ENCODE peak calls at places on chromosomes 5 and 9, in four cellular contexts. L is ovary, N is body of pancreas, C is heart right ventricle. E is an unnamed sample. For H3K36me3, the result is how much of the 10 kb centered on the place peaks cover.

GRCh38 chr5:96235008-96235910 is 197.8 kb downstream of the PCSK1 start:
- DNase-seq in L (no peak), N (no peak), C (no peak), E (no peak)

GRCh38 chr9:93065321-93065720 is 6.8 kb downstream of the SUSD3 start:
- DNase-seq in L (no peak), N (no peak), C (no peak), E (no peak)

GRCh38 chr5:78001198-78001597 is 225.1 kb upstream of the TBCA start:
- DNase-seq in L (no peak), N (no peak), C (no peak), E (no peak)

GRCh38 chr5:149865746-149866145 is 78.8 kb downstream of the PDE6A start:
- DNase-seq in L (no peak), N (no peak), C (no peak), E (no peak)

GRCh38 chr5:142192296-142192695 is 83.7 kb downstream of the NDFIP1 start:
- DNase-seq in L (no peak), N (no peak), C (no peak), E (no peak)

GRCh38 chr5:107147584-107147983 is 523.2 kb downstream of the EFNA5 start:
- DNase-seq in L (no peak), N (no peak), C (no peak), E (no peak)

GRCh38 chr9:93657331-93658111 is 81.1 kb downstream of the PHF2 start:
- DNase-seq in L (peak), N (peak), C (peak), E (no peak)

GRCh38 chr9:34862043-34862442 is 96.0 kb upstream of the PHF24 start:
- DNase-seq in L (no peak), N (no peak), C (no peak), E (no peak)

GRCh38 chr9:98727428-98727827 is 18.7 kb upstream of the GABBR2 start:
- DNase-seq in L (no peak), N (no peak), C (no peak), E (no peak)

GRCh38 chr5:54385994-54386393 is 69.5 kb upstream of the HSPB3 start:
- DNase-seq in L (no peak), N (no peak), C (no peak), E (no peak)

GRCh38 chr5:98771389-98772109 is 1.9 kb upstream of the RGMB start:
- DNase-seq in L (peak), N (peak), C (no peak), E (peak)

GRCh38 chr5:50963647-50964584 is 297.5 kb downstream of the PARP8 start:
- DNase-seq in L (no peak), N (no peak), C (no peak), E (no peak)

DNA sequence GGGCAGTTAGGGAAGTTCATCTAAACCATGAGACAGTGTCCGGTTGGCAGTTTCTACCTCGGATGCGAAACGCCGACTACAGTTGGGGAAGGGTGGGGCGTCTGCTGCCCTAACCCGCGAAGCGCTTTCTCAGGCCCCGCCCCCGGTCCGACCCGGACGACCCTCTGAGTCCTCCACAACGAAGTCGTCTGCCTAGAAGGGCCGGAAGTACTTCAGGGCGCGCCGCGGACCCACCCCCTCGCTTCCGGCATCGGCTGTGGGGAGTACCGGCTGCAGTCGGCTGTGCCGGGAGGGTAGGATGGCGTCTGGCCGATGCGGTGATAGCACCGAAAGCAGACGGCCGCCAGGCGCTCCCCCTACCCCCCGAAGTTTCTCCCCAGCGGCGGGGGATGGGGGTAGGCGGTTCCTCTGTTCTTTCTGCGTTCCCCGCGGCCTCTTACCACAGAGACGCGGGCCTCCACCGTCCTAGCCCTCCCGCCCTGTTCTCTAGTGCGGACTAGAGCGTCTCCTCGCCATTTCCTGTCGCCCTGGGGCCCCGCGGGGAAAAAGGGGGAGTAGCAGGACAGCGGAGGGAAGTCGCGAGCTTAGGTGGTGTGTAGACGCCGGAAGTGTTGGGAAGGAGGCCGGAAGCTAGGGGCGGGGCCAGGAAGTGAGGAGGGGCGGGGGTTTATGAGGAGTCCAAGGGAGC is at the start of gene TRIM41:
- DNase-seq in L (peak), N (peak), C (peak), E (peak)
- TF ChIP-seq CTCF in L (no peak), N (peak), C (peak), E (no peak)

GRCh38 chr9:92043002-92043401 is 72.2 kb downstream of the SPTLC1 start:
- DNase-seq in L (no peak), N (no peak), C (no peak), E (no peak)

GRCh38 chr9:92047500-92047899 is 67.7 kb downstream of the SPTLC1 start:
- DNase-seq in L (no peak), N (no peak), C (no peak), E (no peak)

GRCh38 chr9:92048924-92049625 is 66.1 kb downstream of the SPTLC1 start:
- DNase-seq in L (no peak), N (no peak), C (no peak), E (no peak)

GRCh38 chr9:92044945-92045344 is 70.3 kb downstream of the SPTLC1 start:
- DNase-seq in L (no peak), N (no peak), C (no peak), E (no peak)

DNA sequence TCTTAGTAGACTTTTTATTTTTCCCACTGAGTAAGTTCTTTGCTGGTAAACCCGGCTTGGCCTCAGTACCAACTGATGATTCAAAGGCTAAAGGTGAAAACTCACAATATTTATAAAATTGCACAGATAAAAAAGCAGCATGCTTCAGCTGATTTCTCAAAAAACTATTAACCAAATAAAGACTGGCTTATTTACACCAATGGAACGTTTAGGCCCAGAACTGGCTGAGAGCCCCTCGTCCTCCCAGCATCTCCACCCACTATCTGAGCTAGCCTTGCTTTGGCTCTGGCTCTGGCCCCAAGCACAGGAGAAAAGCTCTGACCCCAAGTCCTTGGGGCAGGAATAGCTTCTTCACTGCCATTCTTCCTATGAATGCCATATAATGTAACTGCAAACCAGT is 68.5 kb downstream of the SPTLC1 start:
- DNase-seq in L (peak), N (no peak), C (no peak), E (no peak)
- H3K36me3 ChIP-seq in L (under half), N (under half), C (half or more), E (half or more)

GRCh38 chr5:108925073-108925472 is 177.4 kb downstream of the FER start:
- DNase-seq in L (no peak), N (no peak), C (no peak), E (no peak)

GRCh38 chr5:108930107-108930506 is 182.4 kb downstream of the FER start:
- DNase-seq in L (no peak), N (no peak), C (no peak), E (no peak)

GRCh38 chr5:108919591-108920326 is 172.1 kb downstream of the FER start:
- DNase-seq in L (no peak), N (no peak), C (no peak), E (no peak)

DNA sequence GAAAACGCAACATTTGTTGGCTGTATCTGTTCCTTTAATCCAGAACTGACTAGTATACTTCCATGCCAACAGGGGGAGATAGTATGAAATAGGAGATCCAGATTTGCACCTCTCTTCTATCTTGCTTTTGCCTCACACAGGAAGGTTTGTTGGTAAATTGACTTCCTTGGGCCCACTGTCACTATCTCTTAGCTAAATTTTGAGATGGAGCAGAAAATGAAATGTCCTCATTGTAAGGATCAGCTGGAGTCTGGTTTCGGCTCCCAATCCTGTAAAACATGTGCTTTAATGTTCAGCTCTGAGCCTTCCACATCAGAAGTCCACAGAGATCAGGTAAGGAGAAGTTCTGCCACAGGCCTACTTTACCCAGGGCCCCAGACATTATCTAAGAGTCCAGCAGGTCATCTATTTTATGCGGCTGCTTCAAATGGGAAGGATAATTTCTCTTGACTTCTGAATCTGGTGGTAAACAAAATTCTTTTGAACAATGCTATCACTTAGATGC is 176.8 kb downstream of the FER start:
- DNase-seq in L (no peak), N (no peak), C (no peak), E (no peak)
- TF ChIP-seq CTCF in L (no peak), N (no peak), C (no peak), E (no peak)

GRCh38 chr9:110160163-110160562 is 47.8 kb downstream of the C9orf152 start:
- DNase-seq in L (no peak), N (no peak), C (no peak), E (no peak)
- H3K36me3 ChIP-seq in L (under half), N (under half), C (under half), E (under half)

GRCh38 chr5:157469073-157469472 is 9.1 kb downstream of the NIPAL4 start:
- DNase-seq in L (no peak), N (no peak), C (no peak), E (no peak)
- TF ChIP-seq CTCF in L (no peak), N (no peak), C (no peak), E (no peak)

DNA sequence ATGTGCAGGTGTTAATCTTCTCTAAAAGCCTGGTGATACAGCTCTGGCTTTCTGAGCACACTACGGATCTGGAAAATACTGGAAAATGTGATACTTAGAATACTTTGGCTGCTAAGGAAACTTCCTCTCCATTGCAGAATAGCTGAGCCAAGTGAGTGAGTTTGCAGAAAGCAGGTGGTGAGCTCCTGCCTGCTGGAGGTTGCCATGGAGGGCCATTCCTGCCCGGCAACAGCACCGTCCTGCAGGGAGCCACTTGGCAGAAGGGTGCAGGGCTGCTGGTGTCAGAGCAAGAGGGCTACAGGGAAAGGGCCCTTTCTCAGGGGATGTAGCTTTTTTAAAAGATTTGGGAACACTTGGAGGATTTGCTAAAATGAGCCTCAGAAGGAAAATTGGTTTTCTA is 40.7 kb downstream of the SECISBP2 start:
- DNase-seq in L (peak), N (peak), C (no peak), E (no peak)
- H3K36me3 ChIP-seq in L (under half), N (under half), C (half or more), E (half or more)

DNA sequence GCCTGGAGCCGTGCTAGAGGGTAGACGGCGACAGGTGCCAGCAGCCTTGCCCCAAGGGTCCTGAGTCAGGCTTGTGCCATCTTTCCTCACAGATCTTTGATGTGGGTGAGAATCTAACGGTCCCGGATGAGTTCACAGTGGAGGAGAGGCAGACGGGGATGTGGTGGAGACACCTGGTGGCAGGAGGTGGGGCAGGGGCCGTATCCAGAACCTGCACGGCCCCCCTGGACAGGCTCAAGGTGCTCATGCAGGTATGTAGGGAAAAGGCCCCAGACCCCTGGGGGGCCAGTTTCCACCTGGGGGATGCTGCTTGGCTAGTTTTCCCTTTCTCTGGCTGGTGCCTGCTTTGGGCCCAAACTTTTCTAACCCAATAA is 24.0 kb downstream of the PTGES2 start:
- DNase-seq in L (no peak), N (peak), C (no peak), E (no peak)
- TF ChIP-seq CTCF in L (no peak), N (peak), C (peak), E (peak)

GRCh38 chr5:6615416-6615815 is 17.4 kb downstream of the NSUN2 start:
- DNase-seq in L (no peak), N (no peak), C (no peak), E (no peak)
- H3K36me3 ChIP-seq in L (under half), N (under half), C (half or more), E (half or more)